ENCODE peak calls at places on chromosome 22, in six cellular contexts. One of them, this sample, is unnamed.

GRCh38 chr22:46649176-46650077 is 29.2 kb downstream of the GRAMD4 start:
- DNase-seq in fibroblast of lung: no peak
- DNase-seq in CD8-positive, alpha-beta memory T cell: no peak
- DNase-seq in CD8-positive, alpha-beta T cell: no peak
- DNase-seq in aorta: no peak
- DNase-seq in pancreas: no peak
- DNase-seq in this sample: no peak

GRCh38 chr22:39279170-39279850 is 34.5 kb upstream of the PDGFB start:
- DNase-seq in fibroblast of lung: no peak
- DNase-seq in CD8-positive, alpha-beta memory T cell: no peak
- DNase-seq in CD8-positive, alpha-beta T cell: no peak
- DNase-seq in aorta: no peak
- DNase-seq in pancreas: no peak
- DNase-seq in this sample: no peak

GRCh38 chr22:17171313-17172171 is 12.5 kb upstream of the HDHD5 start:
- DNase-seq in fibroblast of lung: peak
- DNase-seq in CD8-positive, alpha-beta memory T cell: peak
- DNase-seq in CD8-positive, alpha-beta T cell: peak
- DNase-seq in aorta: peak
- DNase-seq in pancreas: peak
- DNase-seq in this sample: peak

GRCh38 chr22:33909075-33909458 is 11.2 kb downstream of the LARGE1 start:
- DNase-seq in fibroblast of lung: peak
- DNase-seq in CD8-positive, alpha-beta memory T cell: no peak
- DNase-seq in CD8-positive, alpha-beta T cell: no peak
- DNase-seq in aorta: no peak
- DNase-seq in pancreas: no peak
- DNase-seq in this sample: no peak

GRCh38 chr22:31337178-31337577 is 9.0 kb downstream of the PATZ1 start:
- DNase-seq in fibroblast of lung: no peak
- DNase-seq in CD8-positive, alpha-beta memory T cell: no peak
- DNase-seq in CD8-positive, alpha-beta T cell: no peak
- DNase-seq in aorta: peak
- DNase-seq in pancreas: no peak
- DNase-seq in this sample: no peak

GRCh38 chr22:48594016-48594756 is 1233.5 kb downstream of the BRD1 start:
- DNase-seq in fibroblast of lung: no peak
- DNase-seq in CD8-positive, alpha-beta memory T cell: no peak
- DNase-seq in CD8-positive, alpha-beta T cell: no peak
- DNase-seq in aorta: no peak
- DNase-seq in pancreas: no peak
- DNase-seq in this sample: no peak

GRCh38 chr22:47051435-47052175 is 289.2 kb downstream of the TBC1D22A start:
- DNase-seq in fibroblast of lung: no peak
- DNase-seq in CD8-positive, alpha-beta memory T cell: no peak
- DNase-seq in CD8-positive, alpha-beta T cell: no peak
- DNase-seq in aorta: peak
- DNase-seq in pancreas: peak
- DNase-seq in this sample: no peak

GRCh38 chr22:50703726-50704509 is 31.3 kb downstream of the SHANK3 start:
- DNase-seq in fibroblast of lung: no peak
- DNase-seq in CD8-positive, alpha-beta memory T cell: no peak
- DNase-seq in CD8-positive, alpha-beta T cell: no peak
- DNase-seq in aorta: peak
- DNase-seq in pancreas: no peak
- DNase-seq in this sample: no peak

GRCh38 chr22:48581206-48581766 is 1246.4 kb downstream of the BRD1 start:
- DNase-seq in fibroblast of lung: no peak
- DNase-seq in CD8-positive, alpha-beta memory T cell: no peak
- DNase-seq in CD8-positive, alpha-beta T cell: no peak
- DNase-seq in aorta: no peak
- DNase-seq in pancreas: no peak
- DNase-seq in this sample: no peak

GRCh38 chr22:29041408-29041807 is 20.2 kb downstream of the C22orf31 start:
- DNase-seq in fibroblast of lung: peak
- DNase-seq in CD8-positive, alpha-beta memory T cell: no peak
- DNase-seq in CD8-positive, alpha-beta T cell: no peak
- DNase-seq in aorta: no peak
- DNase-seq in pancreas: no peak
- DNase-seq in this sample: no peak

GRCh38 chr22:24407278-24407665 is 20.1 kb upstream of the ADORA2A start:
- DNase-seq in fibroblast of lung: no peak
- DNase-seq in CD8-positive, alpha-beta memory T cell: no peak
- DNase-seq in CD8-positive, alpha-beta T cell: no peak
- DNase-seq in aorta: no peak
- DNase-seq in pancreas: no peak
- DNase-seq in this sample: no peak

GRCh38 chr22:47727656-47728055 is 965.2 kb downstream of the TBC1D22A start:
- DNase-seq in fibroblast of lung: no peak
- DNase-seq in CD8-positive, alpha-beta memory T cell: no peak
- DNase-seq in CD8-positive, alpha-beta T cell: no peak
- DNase-seq in aorta: no peak
- DNase-seq in pancreas: no peak
- DNase-seq in this sample: no peak

GRCh38 chr22:47090591-47091240 is 328.3 kb downstream of the TBC1D22A start:
- DNase-seq in fibroblast of lung: peak
- DNase-seq in CD8-positive, alpha-beta memory T cell: no peak
- DNase-seq in CD8-positive, alpha-beta T cell: peak
- DNase-seq in aorta: no peak
- DNase-seq in pancreas: no peak
- DNase-seq in this sample: no peak

GRCh38 chr22:38751422-38752346 is 4.1 kb downstream of the SUN2 start:
- DNase-seq in fibroblast of lung: peak
- DNase-seq in CD8-positive, alpha-beta memory T cell: peak
- DNase-seq in CD8-positive, alpha-beta T cell: peak
- DNase-seq in aorta: no peak
- DNase-seq in pancreas: peak
- DNase-seq in this sample: peak

GRCh38 chr22:28424427-28425080 is 255.1 kb downstream of the TTC28 start:
- DNase-seq in fibroblast of lung: peak
- DNase-seq in CD8-positive, alpha-beta memory T cell: no peak
- DNase-seq in CD8-positive, alpha-beta T cell: no peak
- DNase-seq in aorta: no peak
- DNase-seq in pancreas: no peak
- DNase-seq in this sample: no peak

GRCh38 chr22:18024276-18024939 is at the start of gene MICAL3:
- DNase-seq in fibroblast of lung: peak
- DNase-seq in CD8-positive, alpha-beta memory T cell: peak
- DNase-seq in CD8-positive, alpha-beta T cell: peak
- DNase-seq in aorta: peak
- DNase-seq in pancreas: peak
- DNase-seq in this sample: peak

GRCh38 chr22:49564054-49564453 is 263.6 kb downstream of the BRD1 start:
- DNase-seq in fibroblast of lung: no peak
- DNase-seq in CD8-positive, alpha-beta memory T cell: no peak
- DNase-seq in CD8-positive, alpha-beta T cell: no peak
- DNase-seq in aorta: no peak
- DNase-seq in pancreas: no peak
- DNase-seq in this sample: no peak

DNA sequence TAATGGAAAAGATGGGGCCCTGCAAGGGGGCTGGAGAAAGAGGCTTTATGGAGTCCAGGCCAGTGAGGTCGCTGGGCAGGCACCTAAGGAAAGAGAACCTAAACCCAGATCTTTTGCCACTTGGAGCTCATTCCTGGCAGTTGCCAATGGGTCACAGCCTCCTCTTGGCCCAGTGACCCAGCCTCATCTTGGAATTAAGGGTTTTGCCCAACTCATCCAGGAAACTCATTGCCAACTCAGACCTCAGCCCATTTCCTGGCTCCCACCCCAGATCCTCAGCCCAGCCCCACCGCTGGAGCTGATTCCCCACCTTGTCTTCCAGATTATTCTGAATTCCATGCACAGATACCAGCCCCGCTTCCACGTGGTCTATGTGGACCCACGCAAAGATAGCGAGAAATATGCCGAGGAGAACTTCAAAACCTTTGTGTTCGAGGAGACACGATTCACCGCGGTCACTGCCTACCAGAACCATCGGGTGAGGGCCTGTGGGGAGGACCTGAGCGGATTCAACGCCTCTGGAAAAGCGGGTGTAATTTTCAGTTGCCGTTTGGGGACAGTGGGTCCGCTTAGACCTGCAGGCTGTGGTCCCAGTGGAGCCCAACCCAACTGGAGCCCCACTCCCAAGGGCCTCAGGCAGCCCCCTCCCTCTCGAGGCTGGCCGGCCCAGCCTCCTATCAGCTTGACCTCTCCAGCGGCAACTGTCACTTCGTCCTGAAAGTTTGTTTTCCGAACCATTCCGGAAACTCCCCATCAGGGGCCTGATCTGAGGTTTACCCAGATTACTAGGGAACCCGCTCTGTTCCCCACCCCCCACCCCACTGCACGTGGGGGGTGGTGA is 4.3 kb downstream of the TBX1 start:
- DNase-seq in fibroblast of lung: no peak
- DNase-seq in CD8-positive, alpha-beta memory T cell: no peak
- DNase-seq in CD8-positive, alpha-beta T cell: no peak
- DNase-seq in aorta: no peak
- DNase-seq in pancreas: no peak
- DNase-seq in this sample: no peak
- H3K4me3 ChIP-seq in fibroblast of lung: no peak
- H3K4me3 ChIP-seq in CD8-positive, alpha-beta memory T cell: no peak
- H3K4me3 ChIP-seq in CD8-positive, alpha-beta T cell: no peak
- H3K4me3 ChIP-seq in aorta: no peak
- H3K4me3 ChIP-seq in pancreas: no peak
- H3K4me3 ChIP-seq in this sample: no peak

GRCh38 chr22:30079952-30080533 is at the start of gene HORMAD2:
- DNase-seq in fibroblast of lung: peak
- DNase-seq in CD8-positive, alpha-beta memory T cell: no peak
- DNase-seq in CD8-positive, alpha-beta T cell: no peak
- DNase-seq in aorta: no peak
- DNase-seq in pancreas: no peak
- DNase-seq in this sample: peak
- H3K4me3 ChIP-seq in fibroblast of lung: no peak
- H3K4me3 ChIP-seq in CD8-positive, alpha-beta memory T cell: no peak
- H3K4me3 ChIP-seq in CD8-positive, alpha-beta T cell: no peak
- H3K4me3 ChIP-seq in aorta: no peak
- H3K4me3 ChIP-seq in pancreas: no peak
- H3K4me3 ChIP-seq in this sample: no peak

DNA sequence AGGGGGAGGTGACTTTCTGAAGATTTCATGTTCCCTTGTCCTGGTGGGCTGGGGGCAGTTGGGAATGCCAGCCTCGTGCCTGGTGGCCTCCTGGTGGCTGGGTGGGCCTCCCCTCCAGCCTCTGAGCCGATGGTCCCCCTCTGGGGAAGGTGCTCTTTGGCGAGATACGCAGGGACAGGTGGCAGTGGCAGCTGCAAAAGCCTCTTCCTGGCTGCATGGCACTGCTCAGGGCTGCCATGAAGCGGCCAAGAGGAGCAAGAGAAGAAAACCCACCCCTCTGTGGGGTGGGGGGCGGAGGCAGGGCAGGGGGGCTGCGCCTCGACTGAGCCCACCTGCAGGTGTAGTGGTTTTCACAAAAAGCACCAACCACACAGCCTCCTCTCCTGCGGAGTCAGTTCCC is 61.8 kb upstream of the PHF21B start:
- DNase-seq in fibroblast of lung: no peak
- DNase-seq in CD8-positive, alpha-beta memory T cell: no peak
- DNase-seq in CD8-positive, alpha-beta T cell: no peak
- DNase-seq in aorta: no peak
- DNase-seq in pancreas: no peak
- DNase-seq in this sample: no peak
- H3K4me3 ChIP-seq in fibroblast of lung: no peak
- H3K4me3 ChIP-seq in CD8-positive, alpha-beta memory T cell: no peak
- H3K4me3 ChIP-seq in CD8-positive, alpha-beta T cell: no peak
- H3K4me3 ChIP-seq in aorta: no peak
- H3K4me3 ChIP-seq in pancreas: no peak
- H3K4me3 ChIP-seq in this sample: no peak

GRCh38 chr22:21866821-21867527 is 471 bp downstream of the MAPK1 start:
- DNase-seq in fibroblast of lung: no peak
- DNase-seq in CD8-positive, alpha-beta memory T cell: peak
- DNase-seq in CD8-positive, alpha-beta T cell: peak
- DNase-seq in aorta: peak
- DNase-seq in pancreas: no peak
- DNase-seq in this sample: peak

GRCh38 chr22:21861856-21862255 is 5.6 kb downstream of the MAPK1 start:
- DNase-seq in fibroblast of lung: no peak
- DNase-seq in CD8-positive, alpha-beta memory T cell: no peak
- DNase-seq in CD8-positive, alpha-beta T cell: no peak
- DNase-seq in aorta: no peak
- DNase-seq in pancreas: no peak
- DNase-seq in this sample: no peak

GRCh38 chr22:21867528-21868266 is at the start of gene MAPK1:
- DNase-seq in fibroblast of lung: peak
- DNase-seq in CD8-positive, alpha-beta memory T cell: peak
- DNase-seq in CD8-positive, alpha-beta T cell: peak
- DNase-seq in aorta: peak
- DNase-seq in pancreas: peak
- DNase-seq in this sample: peak

GRCh38 chr22:21862386-21863242 is 4.8 kb downstream of the MAPK1 start:
- DNase-seq in fibroblast of lung: no peak
- DNase-seq in CD8-positive, alpha-beta memory T cell: no peak
- DNase-seq in CD8-positive, alpha-beta T cell: no peak
- DNase-seq in aorta: no peak
- DNase-seq in pancreas: no peak
- DNase-seq in this sample: no peak

DNA sequence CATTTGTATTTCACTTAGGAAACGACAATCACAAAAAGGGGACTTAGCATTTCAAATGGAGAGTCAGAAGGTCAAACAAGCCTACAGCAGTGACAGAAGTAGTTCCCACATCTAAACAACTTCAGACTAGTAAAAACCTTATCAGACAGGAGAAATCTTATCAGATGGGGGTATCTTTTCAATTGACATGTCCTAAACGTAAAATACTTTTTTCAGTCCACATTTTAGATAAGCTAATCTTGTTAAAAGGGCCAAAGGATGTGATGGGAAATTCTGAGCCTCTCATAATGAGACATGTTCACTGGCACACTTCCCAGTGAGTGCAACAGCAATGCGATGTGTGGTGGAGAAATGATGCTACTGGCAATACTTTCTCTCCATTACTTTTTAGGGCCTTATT is 2.4 kb downstream of the MAPK1 start:
- DNase-seq in fibroblast of lung: peak
- DNase-seq in CD8-positive, alpha-beta memory T cell: no peak
- DNase-seq in CD8-positive, alpha-beta T cell: no peak
- DNase-seq in aorta: no peak
- DNase-seq in pancreas: no peak
- DNase-seq in this sample: no peak
- H3K4me3 ChIP-seq in fibroblast of lung: peak
- H3K4me3 ChIP-seq in CD8-positive, alpha-beta memory T cell: no peak
- H3K4me3 ChIP-seq in CD8-positive, alpha-beta T cell: no peak
- H3K4me3 ChIP-seq in aorta: peak
- H3K4me3 ChIP-seq in pancreas: no peak
- H3K4me3 ChIP-seq in this sample: no peak

DNA sequence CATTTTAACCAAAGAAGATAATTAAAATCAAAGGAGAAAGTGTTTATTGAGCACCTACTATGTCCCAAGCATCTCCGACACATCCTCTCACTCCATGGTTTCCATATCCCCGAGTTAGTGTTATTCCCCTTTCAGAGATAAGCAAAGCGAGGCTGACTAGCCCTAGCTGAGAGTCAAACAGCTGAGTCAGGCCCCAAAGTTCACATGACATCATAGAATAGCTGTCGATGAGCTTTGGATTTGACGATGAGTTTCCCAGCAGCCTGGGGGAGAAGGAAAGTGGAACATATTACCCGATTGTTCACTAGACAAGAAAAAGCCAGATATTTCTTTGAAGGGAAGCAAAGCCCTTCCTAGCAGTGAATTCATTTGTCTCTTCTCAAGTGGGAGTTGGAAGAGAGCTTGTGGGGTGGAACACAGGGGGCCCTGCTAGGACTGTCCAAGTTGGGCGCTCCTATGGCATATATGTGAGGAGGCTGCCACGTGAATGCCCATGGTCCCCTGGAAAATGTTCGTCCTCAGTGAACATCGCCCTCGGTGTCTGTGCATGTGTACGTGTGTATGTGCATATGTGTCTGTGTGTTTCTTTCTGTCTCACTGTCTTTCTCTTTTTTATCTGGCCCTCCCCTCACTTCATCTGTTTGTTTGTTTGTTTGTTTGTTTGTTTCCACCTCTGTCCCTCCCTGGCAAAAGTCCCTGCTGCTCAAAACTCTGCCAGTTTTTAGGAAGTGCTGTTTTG is 493 bp upstream of the CYTH4 start:
- DNase-seq in fibroblast of lung: no peak
- DNase-seq in CD8-positive, alpha-beta memory T cell: no peak
- DNase-seq in CD8-positive, alpha-beta T cell: no peak
- DNase-seq in aorta: no peak
- DNase-seq in pancreas: no peak
- DNase-seq in this sample: no peak
- H3K4me3 ChIP-seq in fibroblast of lung: no peak
- H3K4me3 ChIP-seq in CD8-positive, alpha-beta memory T cell: peak
- H3K4me3 ChIP-seq in CD8-positive, alpha-beta T cell: peak
- H3K4me3 ChIP-seq in aorta: no peak
- H3K4me3 ChIP-seq in pancreas: no peak
- H3K4me3 ChIP-seq in this sample: peak